ENCODE peak calls at places on chromosomes 12 and 14, in four cellular contexts. C is CD8-positive, alpha-beta memory T cell; H is NCI-H1092; R is psoas muscle. D is an unnamed sample.

GRCh38 chr14:53683229-53683628 is 273.4 kb downstream of the BMP4 start:
- DNase-seq in C (no peak), H (no peak), R (no peak), D (peak)

GRCh38 chr12:64104376-64104775 is 117.7 kb downstream of the KICS2 start:
- DNase-seq in C (no peak), H (no peak), R (peak), D (no peak)

GRCh38 chr14:104393199-104393897 is 186.2 kb upstream of the C14orf180 start:
- DNase-seq in C (no peak), H (no peak), R (no peak), D (no peak)

GRCh38 chr12:14554281-14555008 is 13.2 kb downstream of the PLBD1 start:
- DNase-seq in C (no peak), H (no peak), R (peak), D (peak)

GRCh38 chr14:103385994-103386491 is 828 bp downstream of the MARK3 start:
- DNase-seq in C (peak), H (no peak), R (peak), D (no peak)

GRCh38 chr12:42725839-42726238 is 136.3 kb upstream of the PRICKLE1 start:
- DNase-seq in C (no peak), H (no peak), R (no peak), D (no peak)

GRCh38 chr12:46264057-46264456 is 4.8 kb downstream of the SLC38A1 start:
- DNase-seq in C (no peak), H (no peak), R (no peak), D (no peak)

GRCh38 chr12:97151481-97151880 is 244.4 kb downstream of the NEDD1 start:
- DNase-seq in C (no peak), H (no peak), R (no peak), D (no peak)

GRCh38 chr12:104827587-104827986 is 130.5 kb downstream of the SLC41A2 start:
- DNase-seq in C (no peak), H (no peak), R (no peak), D (no peak)

GRCh38 chr14:99936056-99936455 is 129.2 kb upstream of the EVL start:
- DNase-seq in C (no peak), H (no peak), R (no peak), D (no peak)

GRCh38 chr12:90027889-90028570 is 319.4 kb upstream of the ATP2B1 start:
- DNase-seq in C (no peak), H (no peak), R (no peak), D (no peak)

GRCh38 chr12:76698966-76699365 is 64.9 kb upstream of the ZDHHC17 start:
- DNase-seq in C (no peak), H (no peak), R (no peak), D (no peak)

GRCh38 chr12:63967781-63968180 is 123.3 kb downstream of the SRGAP1 start:
- DNase-seq in C (no peak), H (no peak), R (no peak), D (no peak)

GRCh38 chr12:49403887-49404517 is 36.7 kb downstream of the SPATS2 start:
- DNase-seq in C (no peak), H (no peak), R (no peak), D (no peak)

GRCh38 chr12:3881208-3881980 is 8.2 kb upstream of the PARP11 start:
- DNase-seq in C (no peak), H (no peak), R (no peak), D (no peak)

GRCh38 chr12:115949675-115950074 is 327.8 kb downstream of the MED13L start:
- DNase-seq in C (no peak), H (no peak), R (no peak), D (no peak)

GRCh38 chr12:106378788-106379187 is 21.2 kb downstream of the POLR3B start:
- DNase-seq in C (no peak), H (no peak), R (no peak), D (no peak)

GRCh38 chr12:6376079-6376941 is 947 bp upstream of the SCNN1A start:
- DNase-seq in C (no peak), H (no peak), R (peak), D (no peak)

GRCh38 chr14:104545151-104545931 is 34.2 kb upstream of the C14orf180 start:
- DNase-seq in C (no peak), H (no peak), R (no peak), D (peak)

GRCh38 chr12:71973687-71974086 is 35.0 kb downstream of the TPH2 start:
- DNase-seq in C (no peak), H (no peak), R (no peak), D (no peak)

GRCh38 chr12:83389237-83389996 is 702.7 kb downstream of the TMTC2 start:
- DNase-seq in C (no peak), H (no peak), R (no peak), D (no peak)

GRCh38 chr14:54177861-54178591 is 218.8 kb upstream of the CDKN3 start:
- DNase-seq in C (no peak), H (no peak), R (no peak), D (no peak)